ENCODE peak calls at places on chromosome 15, in eight cellular contexts. Q, G, V, X, P, F, S and Y are unnamed samples.

GRCh38 chr15:67108122-67108871 is 42.9 kb downstream of the SMAD3 start:
- DNase-seq in Q (no peak), F (no peak), V (no peak), S (peak), P (peak), G (no peak), X (no peak), Y (peak)

GRCh38 chr15:89143503-89144162 is 55.4 kb downstream of the ABHD2 start:
- DNase-seq in Q (peak), G (no peak), P (peak), X (no peak), S (peak), V (no peak), F (no peak), Y (peak)

GRCh38 chr15:82933576-82933975 is 18.9 kb downstream of the HOMER2 start:
- DNase-seq in P (no peak), S (no peak), Q (no peak), X (no peak), G (no peak), V (no peak), F (no peak), Y (peak)

GRCh38 chr15:101684384-101684783 is 32.2 kb upstream of the TM2D3 start:
- DNase-seq in G (no peak), Q (no peak), X (no peak), S (peak), F (no peak), P (peak), V (no peak), Y (peak)

GRCh38 chr15:72590427-72590826 is 64.1 kb upstream of the GOLGA6B start:
- DNase-seq in F (no peak), X (no peak), Q (no peak), G (no peak), S (no peak), V (no peak), P (no peak), Y (no peak)

GRCh38 chr15:51227967-51228783 is 110.2 kb downstream of the CYP19A1 start:
- DNase-seq in V (no peak), F (no peak), S (peak), P (peak), X (no peak), Q (no peak), G (no peak), Y (peak)

GRCh38 chr15:31271706-31272557 is 54.7 kb upstream of the KLF13 start:
- DNase-seq in G (peak), S (no peak), F (no peak), X (no peak), V (no peak), P (no peak), Q (no peak), Y (no peak)

GRCh38 chr15:64349375-64349774 is 6.6 kb downstream of the CSNK1G1 start:
- DNase-seq in Q (no peak), V (no peak), G (no peak), F (no peak), S (no peak), X (no peak), P (no peak), Y (no peak)

GRCh38 chr15:34435658-34436057 is 1.9 kb downstream of the GOLGA8A start:
- DNase-seq in P (no peak), F (no peak), X (no peak), Q (no peak), G (no peak), S (no peak), V (no peak), Y (no peak)

GRCh38 chr15:71646767-71647478 is 163.4 kb upstream of the NR2E3 start:
- DNase-seq in G (no peak), S (no peak), V (no peak), P (no peak), X (no peak), F (no peak), Q (no peak), Y (no peak)

GRCh38 chr15:91385301-91385700 is 285.2 kb downstream of the SV2B start:
- DNase-seq in Q (no peak), F (no peak), P (no peak), G (no peak), X (no peak), V (no peak), S (peak), Y (peak)

GRCh38 chr15:81091889-81092558 is 42.0 kb upstream of the CFAP161 start:
- DNase-seq in Q (no peak), G (no peak), F (no peak), S (peak), X (no peak), P (peak), V (no peak), Y (peak)

GRCh38 chr15:40776537-40777141 is 6.9 kb downstream of the C15orf62 start:
- DNase-seq in Q (peak), P (peak), F (no peak), X (no peak), V (no peak), S (peak), G (peak), Y (peak)

GRCh38 chr15:98518823-98519561 is 129.3 kb upstream of the IGF1R start:
- DNase-seq in F (peak), G (peak), S (peak), Q (peak), P (peak), V (peak), X (peak), Y (peak)

GRCh38 chr15:62749036-62749435 is 293.5 kb upstream of the TPM1 start:
- DNase-seq in G (no peak), Q (no peak), X (no peak), V (no peak), P (no peak), S (no peak), F (no peak), Y (no peak)